ENCODE peak calls at places on chromosome 10, in ten cellular contexts. One of them, this sample, is unnamed.

GRCh38 chr10:63664341-63664885 is 143.2 kb downstream of the REEP3 start:
- DNase-seq in GM12878: no peak
- DNase-seq in endothelial cell of umbilical vein: no peak
- DNase-seq in PC-9: no peak
- DNase-seq in H9: no peak
- DNase-seq in IMR-90: no peak
- DNase-seq in PC-3: peak
- DNase-seq in fibroblast of lung: no peak
- DNase-seq in mammary epithelial cell: no peak
- DNase-seq in neural progenitor cell: no peak
- DNase-seq in this sample: no peak

GRCh38 chr10:91742189-91742588 is 56.0 kb upstream of the TNKS2 start:
- DNase-seq in neural progenitor cell: no peak
- DNase-seq in mammary epithelial cell: no peak
- DNase-seq in endothelial cell of umbilical vein: no peak
- DNase-seq in GM12878: no peak
- DNase-seq in fibroblast of lung: no peak
- DNase-seq in PC-9: no peak
- DNase-seq in H9: no peak
- DNase-seq in PC-3: no peak
- DNase-seq in IMR-90: peak
- DNase-seq in this sample: no peak

GRCh38 chr10:116127296-116127695 is 145.7 kb downstream of the GFRA1 start:
- DNase-seq in endothelial cell of umbilical vein: no peak
- DNase-seq in H9: no peak
- DNase-seq in fibroblast of lung: peak
- DNase-seq in PC-9: no peak
- DNase-seq in mammary epithelial cell: no peak
- DNase-seq in GM12878: no peak
- DNase-seq in PC-3: no peak
- DNase-seq in IMR-90: no peak
- DNase-seq in neural progenitor cell: no peak
- DNase-seq in this sample: no peak

GRCh38 chr10:788796-789748 is 99.6 kb upstream of the DIP2C start:
- DNase-seq in PC-9: no peak
- DNase-seq in fibroblast of lung: peak
- DNase-seq in mammary epithelial cell: peak
- DNase-seq in neural progenitor cell: peak
- DNase-seq in H9: peak
- DNase-seq in endothelial cell of umbilical vein: peak
- DNase-seq in IMR-90: peak
- DNase-seq in PC-3: peak
- DNase-seq in GM12878: no peak
- DNase-seq in this sample: peak

GRCh38 chr10:85921789-85922188 is 444.8 kb downstream of the GRID1 start:
- DNase-seq in IMR-90: no peak
- DNase-seq in PC-9: no peak
- DNase-seq in mammary epithelial cell: no peak
- DNase-seq in neural progenitor cell: no peak
- DNase-seq in H9: no peak
- DNase-seq in endothelial cell of umbilical vein: no peak
- DNase-seq in fibroblast of lung: no peak
- DNase-seq in PC-3: no peak
- DNase-seq in GM12878: no peak
- DNase-seq in this sample: no peak

GRCh38 chr10:114681542-114681941 is 23.5 kb upstream of the ABLIM1 start:
- DNase-seq in mammary epithelial cell: peak
- DNase-seq in IMR-90: peak
- DNase-seq in PC-3: peak
- DNase-seq in GM12878: no peak
- DNase-seq in H9: no peak
- DNase-seq in neural progenitor cell: no peak
- DNase-seq in endothelial cell of umbilical vein: peak
- DNase-seq in fibroblast of lung: peak
- DNase-seq in PC-9: no peak
- DNase-seq in this sample: no peak

GRCh38 chr10:86840498-86840897 is 84.1 kb downstream of the BMPR1A start:
- DNase-seq in PC-9: no peak
- DNase-seq in fibroblast of lung: no peak
- DNase-seq in neural progenitor cell: no peak
- DNase-seq in GM12878: no peak
- DNase-seq in H9: no peak
- DNase-seq in endothelial cell of umbilical vein: no peak
- DNase-seq in mammary epithelial cell: no peak
- DNase-seq in IMR-90: no peak
- DNase-seq in PC-3: no peak
- DNase-seq in this sample: no peak

GRCh38 chr10:132132391-132132841 is 54.3 kb upstream of the DPYSL4 start:
- DNase-seq in neural progenitor cell: no peak
- DNase-seq in H9: no peak
- DNase-seq in endothelial cell of umbilical vein: no peak
- DNase-seq in IMR-90: no peak
- DNase-seq in PC-9: no peak
- DNase-seq in mammary epithelial cell: no peak
- DNase-seq in PC-3: no peak
- DNase-seq in GM12878: no peak
- DNase-seq in fibroblast of lung: no peak
- DNase-seq in this sample: peak

GRCh38 chr10:48235501-48235900 is 39.0 kb downstream of the FRMPD2 start:
- DNase-seq in GM12878: no peak
- DNase-seq in endothelial cell of umbilical vein: no peak
- DNase-seq in PC-9: no peak
- DNase-seq in neural progenitor cell: no peak
- DNase-seq in IMR-90: no peak
- DNase-seq in mammary epithelial cell: no peak
- DNase-seq in PC-3: no peak
- DNase-seq in fibroblast of lung: no peak
- DNase-seq in H9: peak
- DNase-seq in this sample: no peak

GRCh38 chr10:119397416-119397815 is 145.1 kb downstream of the RGS10 start:
- DNase-seq in endothelial cell of umbilical vein: no peak
- DNase-seq in GM12878: no peak
- DNase-seq in neural progenitor cell: no peak
- DNase-seq in PC-9: no peak
- DNase-seq in H9: no peak
- DNase-seq in mammary epithelial cell: no peak
- DNase-seq in fibroblast of lung: no peak
- DNase-seq in IMR-90: no peak
- DNase-seq in PC-3: no peak
- DNase-seq in this sample: no peak

GRCh38 chr10:121572857-121573540 is 25.2 kb downstream of the FGFR2 start:
- DNase-seq in H9: no peak
- DNase-seq in PC-3: no peak
- DNase-seq in endothelial cell of umbilical vein: no peak
- DNase-seq in neural progenitor cell: no peak
- DNase-seq in fibroblast of lung: no peak
- DNase-seq in PC-9: no peak
- DNase-seq in GM12878: no peak
- DNase-seq in mammary epithelial cell: no peak
- DNase-seq in IMR-90: no peak
- DNase-seq in this sample: no peak

GRCh38 chr10:121573541-121573941 is 24.7 kb downstream of the FGFR2 start:
- DNase-seq in neural progenitor cell: no peak
- DNase-seq in endothelial cell of umbilical vein: no peak
- DNase-seq in PC-3: no peak
- DNase-seq in H9: no peak
- DNase-seq in PC-9: no peak
- DNase-seq in fibroblast of lung: no peak
- DNase-seq in IMR-90: no peak
- DNase-seq in GM12878: no peak
- DNase-seq in mammary epithelial cell: peak
- DNase-seq in this sample: no peak

GRCh38 chr10:121570316-121570715 is 27.9 kb downstream of the FGFR2 start:
- DNase-seq in neural progenitor cell: no peak
- DNase-seq in endothelial cell of umbilical vein: no peak
- DNase-seq in mammary epithelial cell: no peak
- DNase-seq in PC-3: no peak
- DNase-seq in H9: no peak
- DNase-seq in IMR-90: no peak
- DNase-seq in fibroblast of lung: no peak
- DNase-seq in GM12878: no peak
- DNase-seq in PC-9: no peak
- DNase-seq in this sample: no peak

GRCh38 chr10:121566755-121567154 is 31.5 kb downstream of the FGFR2 start:
- DNase-seq in H9: no peak
- DNase-seq in PC-9: no peak
- DNase-seq in endothelial cell of umbilical vein: no peak
- DNase-seq in PC-3: no peak
- DNase-seq in fibroblast of lung: no peak
- DNase-seq in IMR-90: no peak
- DNase-seq in neural progenitor cell: no peak
- DNase-seq in mammary epithelial cell: no peak
- DNase-seq in GM12878: no peak
- DNase-seq in this sample: no peak

DNA sequence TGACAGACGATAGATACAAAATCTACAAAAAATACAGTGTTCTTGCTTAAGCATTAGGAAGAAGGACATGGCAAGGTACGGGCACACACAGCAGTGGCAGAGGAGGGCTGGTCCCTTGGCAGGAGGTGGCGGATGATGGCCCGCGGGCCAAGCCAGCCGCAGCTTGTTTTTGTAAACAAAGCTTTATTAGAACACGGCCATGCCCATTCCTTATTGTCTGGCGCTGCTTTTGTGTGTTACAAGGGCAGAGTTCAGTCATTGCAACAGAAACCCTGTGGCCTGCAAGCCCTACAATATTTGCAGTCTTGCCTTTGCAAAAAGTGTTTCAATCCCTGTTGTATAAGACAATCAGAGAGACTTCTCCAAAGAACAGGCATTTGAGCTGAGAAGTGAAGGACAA is 30.7 kb downstream of the FGFR2 start:
- DNase-seq in mammary epithelial cell: no peak
- DNase-seq in PC-3: no peak
- DNase-seq in neural progenitor cell: no peak
- DNase-seq in fibroblast of lung: no peak
- DNase-seq in endothelial cell of umbilical vein: no peak
- DNase-seq in GM12878: no peak
- DNase-seq in PC-9: no peak
- DNase-seq in IMR-90: no peak
- DNase-seq in H9: no peak
- DNase-seq in this sample: no peak
- H2AFZ ChIP-seq in mammary epithelial cell: no peak
- H2AFZ ChIP-seq in PC-3: no peak
- H2AFZ ChIP-seq in neural progenitor cell: no peak
- H2AFZ ChIP-seq in fibroblast of lung: no peak
- H2AFZ ChIP-seq in endothelial cell of umbilical vein: no peak
- H2AFZ ChIP-seq in GM12878: no peak
- H2AFZ ChIP-seq in PC-9: no peak
- H2AFZ ChIP-seq in IMR-90: no peak
- H2AFZ ChIP-seq in H9: no peak
- H2AFZ ChIP-seq in this sample: no peak

GRCh38 chr10:30818854-30819253 is 189.3 kb upstream of the LYZL2 start:
- DNase-seq in GM12878: no peak
- DNase-seq in H9: no peak
- DNase-seq in PC-3: no peak
- DNase-seq in neural progenitor cell: no peak
- DNase-seq in fibroblast of lung: no peak
- DNase-seq in IMR-90: no peak
- DNase-seq in mammary epithelial cell: peak
- DNase-seq in endothelial cell of umbilical vein: no peak
- DNase-seq in PC-9: no peak
- DNase-seq in this sample: peak
- H2AFZ ChIP-seq in GM12878: no peak
- H2AFZ ChIP-seq in H9: no peak
- H2AFZ ChIP-seq in PC-3: no peak
- H2AFZ ChIP-seq in neural progenitor cell: peak
- H2AFZ ChIP-seq in fibroblast of lung: peak
- H2AFZ ChIP-seq in IMR-90: peak
- H2AFZ ChIP-seq in mammary epithelial cell: peak
- H2AFZ ChIP-seq in endothelial cell of umbilical vein: no peak
- H2AFZ ChIP-seq in PC-9: no peak
- H2AFZ ChIP-seq in this sample: peak

GRCh38 chr10:7470371-7470770 is 59.5 kb upstream of the SFMBT2 start:
- DNase-seq in endothelial cell of umbilical vein: no peak
- DNase-seq in mammary epithelial cell: no peak
- DNase-seq in fibroblast of lung: no peak
- DNase-seq in PC-3: no peak
- DNase-seq in GM12878: no peak
- DNase-seq in H9: no peak
- DNase-seq in neural progenitor cell: no peak
- DNase-seq in IMR-90: no peak
- DNase-seq in PC-9: no peak
- DNase-seq in this sample: no peak
- H2AFZ ChIP-seq in endothelial cell of umbilical vein: no peak
- H2AFZ ChIP-seq in mammary epithelial cell: no peak
- H2AFZ ChIP-seq in fibroblast of lung: no peak
- H2AFZ ChIP-seq in PC-3: no peak
- H2AFZ ChIP-seq in GM12878: peak
- H2AFZ ChIP-seq in H9: no peak
- H2AFZ ChIP-seq in neural progenitor cell: no peak
- H2AFZ ChIP-seq in IMR-90: no peak
- H2AFZ ChIP-seq in PC-9: no peak
- H2AFZ ChIP-seq in this sample: no peak

GRCh38 chr10:80260295-80261243 is 28.9 kb downstream of the MAT1A start:
- DNase-seq in H9: peak
- DNase-seq in PC-3: no peak
- DNase-seq in mammary epithelial cell: peak
- DNase-seq in GM12878: no peak
- DNase-seq in neural progenitor cell: peak
- DNase-seq in fibroblast of lung: no peak
- DNase-seq in endothelial cell of umbilical vein: peak
- DNase-seq in IMR-90: no peak
- DNase-seq in PC-9: no peak
- DNase-seq in this sample: peak
- H2AFZ ChIP-seq in H9: no peak
- H2AFZ ChIP-seq in PC-3: no peak
- H2AFZ ChIP-seq in mammary epithelial cell: no peak
- H2AFZ ChIP-seq in GM12878: no peak
- H2AFZ ChIP-seq in neural progenitor cell: peak
- H2AFZ ChIP-seq in fibroblast of lung: no peak
- H2AFZ ChIP-seq in endothelial cell of umbilical vein: no peak
- H2AFZ ChIP-seq in IMR-90: no peak
- H2AFZ ChIP-seq in PC-9: no peak
- H2AFZ ChIP-seq in this sample: no peak

This sample was measured in GM23248.